ENCODE peak calls at places on chromosomes 4 and X, in nine cellular contexts. H is upper lobe of left lung; P is lower lobe of right lung; W is astrocyte; U is uterus; R is sigmoid colon; V is cardiac fibroblast; L is tibial artery; S is CD8-positive, alpha-beta T cell. I is an unnamed sample.
A peak's percentile ranks its signal among the peaks of the same experiment; 100 is the strongest.

GRCh38 chrX:40127052-40127451 is 29.3 kb upstream of the BCOR start:
- DNase-seq in U (no peak), H (no peak), P (no peak), R (no peak), V (peak; percentile 9), S (no peak), W (no peak), L (no peak), I (no peak)

GRCh38 chr4:5995901-5996623 is 22.2 kb downstream of the C4orf50 start:
- DNase-seq in P (no peak), L (no peak), S (no peak), W (no peak), R (peak; percentile 35), U (no peak), V (no peak), H (no peak), I (no peak)

GRCh38 chr4:137677851-137678250 is 145.6 kb upstream of the PCDH18 start:
- DNase-seq in V (peak; percentile 82), W (peak; percentile 75), L (no peak), U (no peak), R (no peak), H (no peak), P (no peak), S (no peak), I (no peak)

GRCh38 chrX:147838465-147839131 is 73.1 kb upstream of the FMR1 start:
- DNase-seq in W (no peak), U (no peak), H (no peak), S (no peak), R (no peak), P (no peak), L (no peak), V (peak; percentile 11), I (no peak)

GRCh38 chrX:57904481-57904880 is 5.8 kb downstream of the ZXDA start:
- DNase-seq in R (no peak), U (no peak), P (no peak), H (no peak), V (no peak), W (no peak), L (no peak), S (no peak), I (no peak)

GRCh38 chrX:56759736-56760409 is 30.8 kb downstream of the NBDY start:
- DNase-seq in W (no peak), V (no peak), L (no peak), S (no peak), R (peak; percentile 61), H (peak; percentile 15), U (no peak), P (no peak), I (peak; percentile 79)

GRCh38 chr4:10285028-10285427 is 168.4 kb upstream of the WDR1 start:
- DNase-seq in P (no peak), W (no peak), R (no peak), V (no peak), H (no peak), L (no peak), U (no peak), S (no peak), I (no peak)

GRCh38 chr4:7236847-7237246 is 44.5 kb downstream of the SORCS2 start:
- DNase-seq in S (no peak), R (no peak), H (no peak), L (no peak), V (no peak), W (no peak), U (peak; percentile 38), P (no peak), I (no peak)

GRCh38 chr4:10023050-10023419 is 1.7 kb upstream of the SLC2A9 start:
- DNase-seq in W (no peak), R (no peak), V (no peak), S (no peak), L (no peak), U (no peak), P (no peak), H (no peak), I (no peak)

GRCh38 chr4:40200881-40201797 is 4.3 kb downstream of the RHOH start:
- DNase-seq in U (no peak), S (no peak), P (no peak), H (no peak), V (no peak), L (no peak), R (no peak), W (peak; percentile 29), I (no peak)

GRCh38 chr4:8534601-8535000 is 45.6 kb upstream of the GPR78 start:
- DNase-seq in R (no peak), U (no peak), H (no peak), S (no peak), L (no peak), W (no peak), V (no peak), P (no peak), I (no peak)

GRCh38 chrX:54808109-54808604 is 612 bp downstream of the MAGED2 start:
- DNase-seq in W (peak; percentile 22), P (no peak), H (peak; percentile 46), S (peak; percentile 53), R (peak; percentile 86), U (peak; percentile 80), L (peak; percentile 75), V (no peak), I (peak; percentile 91)

GRCh38 chr4:3489451-3489962 is 26.4 kb downstream of the DOK7 start:
- DNase-seq in W (no peak), R (no peak), H (no peak), L (no peak), U (no peak), S (no peak), V (peak; percentile 13), P (no peak), I (no peak)

GRCh38 chrX:17738737-17739535 is 1.6 kb downstream of the SCML1 start:
- DNase-seq in V (no peak), R (no peak), W (peak; percentile 35), L (no peak), S (no peak), U (no peak), P (no peak), H (no peak), I (no peak)

GRCh38 chr4:1981251-1982055 is 27.3 kb downstream of the NELFA start:
- DNase-seq in S (no peak), P (no peak), W (no peak), U (no peak), L (no peak), R (no peak), H (peak; percentile 22), V (peak; percentile 20), I (peak; percentile 77)

DNA sequence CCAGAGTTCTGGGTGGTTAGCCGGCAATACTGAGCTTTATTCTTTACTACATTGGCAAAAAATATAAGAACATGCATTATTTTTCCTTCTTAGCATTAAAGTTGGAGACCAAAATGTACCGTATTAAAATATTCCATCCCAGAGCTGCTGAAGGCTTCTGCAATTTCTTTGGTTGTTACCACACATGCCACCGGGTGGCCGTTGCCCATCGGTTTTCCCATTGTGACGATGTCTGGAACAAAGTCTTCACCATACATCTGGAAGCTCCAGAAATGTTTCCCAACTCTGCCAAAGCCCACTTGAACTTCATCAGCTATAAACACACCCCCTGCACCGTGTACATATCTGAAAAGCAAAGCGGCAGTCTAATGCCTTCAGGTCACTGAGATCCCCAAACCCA is 13.7 kb downstream of the ETNPPL start:
- DNase-seq in P (no peak), S (no peak), L (no peak), U (no peak), R (no peak), H (no peak), W (no peak), V (no peak), I (no peak)
- TF ChIP-seq CTCF in P (no peak), S (no peak), L (no peak), U (no peak), R (no peak), H (no peak), W (no peak), V (no peak), I (no peak)

GRCh38 chrX:48937065-48937907 is 18.5 kb upstream of the PIM2 start:
- DNase-seq in H (peak; percentile 86), S (peak; percentile 86), U (no peak), W (peak; percentile 26), L (no peak), R (no peak), V (peak; percentile 18), P (peak; percentile 84), I (no peak)
- TF ChIP-seq CTCF in H (peak; percentile 23), S (no peak), U (no peak), W (no peak), L (no peak), R (no peak), V (no peak), P (peak; percentile 7), I (no peak)

GRCh38 chr4:340011-340410 is 2.4 kb downstream of the ZNF141 start:
- DNase-seq in R (no peak), H (no peak), W (no peak), P (no peak), L (no peak), U (no peak), S (no peak), V (peak; percentile 6), I (no peak)
- TF ChIP-seq CTCF in R (no peak), H (peak; percentile 7), W (peak; percentile 15), P (no peak), L (no peak), U (no peak), S (no peak), V (no peak), I (peak; percentile 14)

GRCh38 chrX:49185062-49185394 is 1.1 kb downstream of the PRICKLE3 start:
- DNase-seq in U (no peak), P (no peak), S (no peak), H (no peak), L (no peak), R (no peak), W (no peak), V (no peak), I (no peak)

GRCh38 chrX:49187028-49187394 is 838 bp upstream of the PRICKLE3 start:
- DNase-seq in U (no peak), H (no peak), W (no peak), P (no peak), R (no peak), L (no peak), V (no peak), S (no peak), I (no peak)

GRCh38 chrX:49183701-49184281 is 2.4 kb downstream of the PRICKLE3 start:
- DNase-seq in P (no peak), S (no peak), V (no peak), L (no peak), H (no peak), R (peak; percentile 73), U (no peak), W (no peak), I (no peak)

GRCh38 chrX:49186125-49187027 is at the start of gene PRICKLE3:
- DNase-seq in P (peak; percentile 92), L (peak; percentile 82), S (peak; percentile 76), W (no peak), V (peak; percentile 49), U (peak; percentile 79), R (peak; percentile 92), H (peak; percentile 91), I (no peak)

DNA sequence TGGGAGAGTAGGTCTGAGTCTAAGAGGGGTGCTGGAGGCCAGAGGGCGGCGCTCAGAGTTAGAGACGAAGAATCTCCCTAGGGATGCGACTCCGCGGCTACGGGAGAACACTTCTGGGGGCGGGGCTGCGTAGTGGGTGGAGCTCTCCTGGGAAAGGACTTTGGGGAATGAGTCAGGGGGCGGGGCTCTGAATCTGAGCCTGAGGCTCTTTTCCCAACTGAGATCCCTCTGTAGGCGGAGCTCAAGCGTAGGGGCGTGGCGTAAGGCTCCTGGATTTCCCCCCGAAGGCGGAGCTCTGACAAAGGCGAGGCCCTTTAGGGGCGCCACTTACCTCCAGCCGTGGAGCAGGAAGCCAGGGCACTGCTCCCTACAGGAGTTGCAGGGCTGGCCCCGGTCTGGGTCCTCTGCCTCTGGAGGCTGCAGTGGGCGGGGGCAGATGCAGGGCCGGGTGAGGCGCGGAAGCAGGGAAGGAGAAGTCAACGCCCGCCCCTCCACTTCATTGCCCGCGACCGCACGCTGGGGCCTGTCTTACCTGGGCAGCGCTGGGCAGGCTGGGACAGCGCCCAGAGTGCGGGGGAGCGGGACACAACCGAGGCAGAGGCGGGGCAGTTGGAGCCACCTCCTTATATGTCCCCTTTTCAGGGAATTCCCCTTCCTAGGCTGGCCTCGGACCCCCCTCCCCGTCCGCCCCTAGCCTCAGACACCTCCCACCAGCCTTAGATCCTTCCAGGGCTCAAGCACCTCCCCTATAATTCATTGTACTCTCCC is 1.7 kb downstream of the PRICKLE3 start:
- DNase-seq in U (peak; percentile 97), H (peak; percentile 93), V (peak; percentile 93), P (peak; percentile 92), W (peak; percentile 63), S (no peak), L (peak; percentile 92), R (peak; percentile 97), I (peak; percentile 91)
- TF ChIP-seq CTCF in U (no peak), H (no peak), V (no peak), P (no peak), W (no peak), S (no peak), L (no peak), R (no peak), I (no peak)

I was measured in osteocyte.